ENCODE peak calls at places on chromosome 2, in four cellular contexts. X is HepG2, C is K562, Y is GM12878. O is an unnamed sample.
A peak's percentile ranks its signal among the peaks of the same experiment; 100 is the strongest.

GRCh38 chr2:187054501-187055319 is 205.7 kb upstream of the ZSWIM2 start:
- DNase-seq in X (peak; percentile 19), C (no peak), Y (no peak), O (peak; percentile 23)

GRCh38 chr2:219073413-219074129 is 12.8 kb upstream of the IHH start:
- DNase-seq in X (peak; percentile 80), C (peak; percentile 27), Y (no peak), O (peak; percentile 66)

GRCh38 chr2:233221378-233222063 is 30.0 kb upstream of the ATG16L1 start:
- DNase-seq in X (no peak), C (peak; percentile 40), Y (no peak), O (no peak)

GRCh38 chr2:236670235-236670620 is 100.6 kb downstream of the ACKR3 start:
- DNase-seq in X (no peak), C (no peak), Y (no peak), O (no peak)

GRCh38 chr2:110731064-110731463 is 1.3 kb upstream of the ACOXL start:
- DNase-seq in X (no peak), C (no peak), Y (no peak), O (no peak)

GRCh38 chr2:240219208-240219890 is 78.9 kb upstream of the OTOS start:
- DNase-seq in X (no peak), C (no peak), Y (no peak), O (no peak)

GRCh38 chr2:110157153-110157793 is 41.7 kb upstream of the MALL start:
- DNase-seq in X (peak; percentile 65), C (peak; percentile 21), Y (peak; percentile 8), O (no peak)

GRCh38 chr2:7098816-7099215 is 181.6 kb downstream of the RNF144A start:
- DNase-seq in X (no peak), C (no peak), Y (no peak), O (no peak)

GRCh38 chr2:47250576-47251403 is 95.7 kb upstream of the STPG4 start:
- DNase-seq in X (no peak), C (peak; percentile 39), Y (no peak), O (no peak)

GRCh38 chr2:216319771-216320170 is 52.5 kb downstream of the MARCHF4 start:
- DNase-seq in X (no peak), C (no peak), Y (no peak), O (peak; percentile 29)

GRCh38 chr2:62196278-62196901 is 475 bp downstream of the B3GNT2 start:
- DNase-seq in X (peak; percentile 45), C (peak; percentile 81), Y (no peak), O (peak; percentile 69)

GRCh38 chr2:164840458-164840929 is 1.1 kb downstream of the COBLL1 start:
- DNase-seq in X (peak; percentile 91), C (no peak), Y (no peak), O (peak; percentile 33)

GRCh38 chr2:60356346-60356745 is 197.1 kb downstream of the BCL11A start:
- DNase-seq in X (no peak), C (no peak), Y (no peak), O (no peak)

GRCh38 chr2:46985512-46985911 is 69.9 kb upstream of the MCFD2 start:
- DNase-seq in X (no peak), C (no peak), Y (no peak), O (no peak)

GRCh38 chr2:120464448-120464931 is 118.6 kb downstream of the INHBB start:
- DNase-seq in X (no peak), C (no peak), Y (no peak), O (no peak)

GRCh38 chr2:208033701-208034502 is 8.6 kb upstream of the PLEKHM3 start:
- DNase-seq in X (peak; percentile 97), C (peak; percentile 51), Y (no peak), O (peak; percentile 61)

GRCh38 chr2:141942006-141942789 is 188.6 kb downstream of the LRP1B start:
- DNase-seq in X (no peak), C (no peak), Y (no peak), O (no peak)

GRCh38 chr2:225512469-225512868 is 113.0 kb downstream of the NYAP2 start:
- DNase-seq in X (no peak), C (no peak), Y (no peak), O (no peak)

GRCh38 chr2:127024769-127025356 is 82.1 kb downstream of the BIN1 start:
- DNase-seq in X (no peak), C (no peak), Y (no peak), O (peak; percentile 79)
- TF ChIP-seq NR2C2 in X (no peak), C (no peak), Y (no peak), O (no peak)

GRCh38 chr2:129709956-129710598 is 269.4 kb upstream of the RAB6C start:
- DNase-seq in X (no peak), C (no peak), Y (no peak), O (no peak)
- TF ChIP-seq MAX in X (no peak), C (no peak), Y (no peak), O (no peak)

GRCh38 chr2:99067871-99068270 is 73.6 kb upstream of the C2orf15 start:
- DNase-seq in X (no peak), C (no peak), Y (no peak), O (no peak)

GRCh38 chr2:99066602-99067001 is 74.9 kb upstream of the C2orf15 start:
- DNase-seq in X (peak; percentile 64), C (no peak), Y (peak; percentile 64), O (no peak)

DNA sequence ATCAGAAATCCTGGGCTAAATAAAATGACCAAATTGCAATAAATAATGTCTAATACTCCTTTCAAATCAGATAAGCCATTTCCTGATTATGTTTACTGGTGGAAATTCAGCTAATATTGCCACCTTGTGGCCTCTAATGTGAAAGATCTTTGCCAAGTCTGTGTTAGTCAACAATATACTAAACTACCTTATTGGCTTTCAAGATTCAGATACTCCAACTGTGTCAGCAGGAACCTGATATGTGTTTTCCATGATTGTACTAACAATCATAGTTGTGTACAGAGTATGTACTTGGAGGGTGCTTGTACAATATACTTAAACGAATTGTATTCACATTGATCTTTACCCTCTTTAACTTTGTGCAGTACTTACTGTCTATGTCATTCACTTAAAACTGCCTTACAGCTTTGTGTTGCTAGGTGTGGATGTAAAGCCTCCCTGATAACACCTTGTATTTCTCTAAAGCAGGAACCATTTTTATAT is 75.4 kb upstream of the C2orf15 start:
- DNase-seq in X (peak; percentile 63), C (peak; percentile 6), Y (peak; percentile 47), O (no peak)
- TF ChIP-seq NR2C2 in X (no peak), C (no peak), Y (no peak), O (no peak)

DNA sequence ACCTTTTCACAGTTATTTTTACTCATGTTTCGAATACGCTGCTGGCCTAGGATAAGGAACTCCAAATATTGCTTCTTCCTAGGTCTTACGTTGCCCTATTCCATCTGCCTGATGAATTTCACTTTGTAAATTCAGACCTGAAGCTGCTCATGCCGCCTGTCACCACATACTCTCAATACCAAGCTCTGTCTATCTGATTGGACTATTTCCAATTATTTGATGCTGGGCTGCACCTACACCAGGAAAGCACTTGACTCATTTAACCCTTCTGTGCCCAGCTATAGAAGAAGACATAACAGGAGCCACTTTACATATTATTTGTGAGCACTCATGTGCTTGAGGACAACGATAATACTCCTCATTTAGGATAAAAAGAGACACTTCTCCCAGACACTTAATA is 1293.9 kb upstream of the LRRTM1 start:
- DNase-seq in X (no peak), C (no peak), Y (no peak), O (no peak)
- TF ChIP-seq MAX in X (no peak), C (no peak), Y (no peak), O (no peak)

GRCh38 chr2:64750001-64750816 is 96.5 kb upstream of the SERTAD2 start:
- DNase-seq in X (no peak), C (peak; percentile 31), Y (no peak), O (peak; percentile 39)

GRCh38 chr2:64750817-64751285 is 97.1 kb upstream of the SERTAD2 start:
- DNase-seq in X (peak; percentile 99), C (peak; percentile 97), Y (peak; percentile 99), O (peak; percentile 97)

GRCh38 chr2:64749446-64749845 is 95.7 kb upstream of the SERTAD2 start:
- DNase-seq in X (no peak), C (no peak), Y (no peak), O (no peak)

GRCh38 chr2:64753384-64753783 is 99.7 kb upstream of the SERTAD2 start:
- DNase-seq in X (no peak), C (no peak), Y (no peak), O (no peak)

GRCh38 chr2:64751286-64752260 is 97.9 kb upstream of the SERTAD2 start:
- DNase-seq in X (peak; percentile 28), C (peak; percentile 43), Y (no peak), O (no peak)
- TF ChIP-seq NR2C2 in X (peak; percentile 78), C (peak; percentile 83), Y (no peak), O (no peak)

DNA sequence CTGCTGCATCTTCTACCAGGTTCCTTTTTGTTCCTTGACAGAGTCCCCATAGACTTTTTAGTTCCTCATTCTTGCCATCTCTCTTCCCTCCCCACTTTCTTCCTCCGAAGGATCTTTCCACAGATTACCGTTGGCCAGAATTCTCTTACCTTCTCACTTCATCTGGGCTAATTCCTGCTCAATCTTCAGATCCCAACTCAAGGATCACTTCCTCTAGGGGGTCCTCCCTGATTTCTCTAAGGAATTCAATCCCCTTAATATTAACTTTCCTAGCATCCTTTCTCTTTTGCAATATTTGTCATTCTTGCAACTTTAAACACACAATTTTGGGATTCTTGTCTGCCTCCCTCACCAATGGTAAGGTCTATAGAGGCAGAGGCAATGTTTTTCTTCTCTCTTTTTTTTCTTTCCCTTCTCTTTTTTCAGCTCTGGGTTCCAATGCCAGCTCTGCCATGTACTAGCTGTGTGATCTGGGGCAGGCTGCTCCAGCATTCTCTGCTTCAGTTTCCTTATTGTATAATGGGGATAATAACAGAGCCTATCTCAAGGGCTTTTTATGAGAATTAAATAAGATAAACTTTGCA is 5.4 kb upstream of the KCNE4 start:
- DNase-seq in X (no peak), C (no peak), Y (no peak), O (no peak)
- TF ChIP-seq MAX in X (no peak), C (no peak), Y (no peak), O (no peak)

GRCh38 chr2:128781888-128782385 is 463.3 kb upstream of the HS6ST1 start:
- DNase-seq in X (no peak), C (no peak), Y (no peak), O (no peak)
- TF ChIP-seq NR2C2 in X (no peak), C (no peak), Y (no peak), O (no peak)

O was measured in WTC11.